ENCODE peak calls at places on chromosome 16, in eight cellular contexts. One of them, this sample, is unnamed.

GRCh38 chr16:29701214-29701555 is 22.2 kb downstream of the QPRT start:
- DNase-seq in lower leg skin: no peak
- DNase-seq in IMR-90: no peak
- DNase-seq in body of pancreas: no peak
- DNase-seq in K562: no peak
- DNase-seq in tibial nerve: no peak
- DNase-seq in heart left ventricle: no peak
- DNase-seq in NB4: no peak
- DNase-seq in this sample: no peak

GRCh38 chr16:17555176-17555575 is 84.4 kb upstream of the XYLT1 start:
- DNase-seq in lower leg skin: peak
- DNase-seq in IMR-90: peak
- DNase-seq in body of pancreas: no peak
- DNase-seq in K562: no peak
- DNase-seq in tibial nerve: no peak
- DNase-seq in heart left ventricle: no peak
- DNase-seq in NB4: no peak
- DNase-seq in this sample: no peak

GRCh38 chr16:30738984-30739951 is 9.0 kb upstream of the PHKG2 start:
- DNase-seq in lower leg skin: no peak
- DNase-seq in IMR-90: no peak
- DNase-seq in body of pancreas: no peak
- DNase-seq in K562: no peak
- DNase-seq in tibial nerve: no peak
- DNase-seq in heart left ventricle: no peak
- DNase-seq in NB4: no peak
- DNase-seq in this sample: no peak

GRCh38 chr16:3881499-3881995 is 1.0 kb upstream of the CREBBP start:
- DNase-seq in lower leg skin: no peak
- DNase-seq in IMR-90: no peak
- DNase-seq in body of pancreas: peak
- DNase-seq in K562: peak
- DNase-seq in tibial nerve: no peak
- DNase-seq in heart left ventricle: no peak
- DNase-seq in NB4: no peak
- DNase-seq in this sample: no peak

GRCh38 chr16:57734308-57734924 is 1.2 kb upstream of the KATNB1 start:
- DNase-seq in lower leg skin: no peak
- DNase-seq in IMR-90: no peak
- DNase-seq in body of pancreas: no peak
- DNase-seq in K562: no peak
- DNase-seq in tibial nerve: no peak
- DNase-seq in heart left ventricle: no peak
- DNase-seq in NB4: no peak
- DNase-seq in this sample: no peak

GRCh38 chr16:84607694-84608093 is 10.2 kb downstream of the COTL1 start:
- DNase-seq in lower leg skin: no peak
- DNase-seq in IMR-90: no peak
- DNase-seq in body of pancreas: no peak
- DNase-seq in K562: no peak
- DNase-seq in tibial nerve: no peak
- DNase-seq in heart left ventricle: no peak
- DNase-seq in NB4: peak
- DNase-seq in this sample: no peak

GRCh38 chr16:53282975-53283946 is 151.0 kb upstream of the RBL2 start:
- DNase-seq in lower leg skin: no peak
- DNase-seq in IMR-90: peak
- DNase-seq in body of pancreas: no peak
- DNase-seq in K562: no peak
- DNase-seq in tibial nerve: no peak
- DNase-seq in heart left ventricle: no peak
- DNase-seq in NB4: peak
- DNase-seq in this sample: peak

GRCh38 chr16:79182618-79183017 is 417.9 kb downstream of the MAF start:
- DNase-seq in lower leg skin: no peak
- DNase-seq in IMR-90: no peak
- DNase-seq in body of pancreas: no peak
- DNase-seq in K562: no peak
- DNase-seq in tibial nerve: no peak
- DNase-seq in heart left ventricle: no peak
- DNase-seq in NB4: no peak
- DNase-seq in this sample: no peak

GRCh38 chr16:27107185-27107592 is 40.5 kb downstream of the C16orf82 start:
- DNase-seq in lower leg skin: peak
- DNase-seq in IMR-90: no peak
- DNase-seq in body of pancreas: no peak
- DNase-seq in K562: peak
- DNase-seq in tibial nerve: no peak
- DNase-seq in heart left ventricle: no peak
- DNase-seq in NB4: peak
- DNase-seq in this sample: no peak

GRCh38 chr16:77585852-77586251 is 136.5 kb upstream of the NUDT7 start:
- DNase-seq in lower leg skin: no peak
- DNase-seq in IMR-90: peak
- DNase-seq in body of pancreas: no peak
- DNase-seq in K562: no peak
- DNase-seq in tibial nerve: no peak
- DNase-seq in heart left ventricle: no peak
- DNase-seq in NB4: no peak
- DNase-seq in this sample: peak

GRCh38 chr16:68084504-68085258 is 489 bp upstream of the NFATC3 start:
- DNase-seq in lower leg skin: peak
- DNase-seq in IMR-90: peak
- DNase-seq in body of pancreas: peak
- DNase-seq in K562: peak
- DNase-seq in tibial nerve: peak
- DNase-seq in heart left ventricle: peak
- DNase-seq in NB4: peak
- DNase-seq in this sample: no peak

DNA sequence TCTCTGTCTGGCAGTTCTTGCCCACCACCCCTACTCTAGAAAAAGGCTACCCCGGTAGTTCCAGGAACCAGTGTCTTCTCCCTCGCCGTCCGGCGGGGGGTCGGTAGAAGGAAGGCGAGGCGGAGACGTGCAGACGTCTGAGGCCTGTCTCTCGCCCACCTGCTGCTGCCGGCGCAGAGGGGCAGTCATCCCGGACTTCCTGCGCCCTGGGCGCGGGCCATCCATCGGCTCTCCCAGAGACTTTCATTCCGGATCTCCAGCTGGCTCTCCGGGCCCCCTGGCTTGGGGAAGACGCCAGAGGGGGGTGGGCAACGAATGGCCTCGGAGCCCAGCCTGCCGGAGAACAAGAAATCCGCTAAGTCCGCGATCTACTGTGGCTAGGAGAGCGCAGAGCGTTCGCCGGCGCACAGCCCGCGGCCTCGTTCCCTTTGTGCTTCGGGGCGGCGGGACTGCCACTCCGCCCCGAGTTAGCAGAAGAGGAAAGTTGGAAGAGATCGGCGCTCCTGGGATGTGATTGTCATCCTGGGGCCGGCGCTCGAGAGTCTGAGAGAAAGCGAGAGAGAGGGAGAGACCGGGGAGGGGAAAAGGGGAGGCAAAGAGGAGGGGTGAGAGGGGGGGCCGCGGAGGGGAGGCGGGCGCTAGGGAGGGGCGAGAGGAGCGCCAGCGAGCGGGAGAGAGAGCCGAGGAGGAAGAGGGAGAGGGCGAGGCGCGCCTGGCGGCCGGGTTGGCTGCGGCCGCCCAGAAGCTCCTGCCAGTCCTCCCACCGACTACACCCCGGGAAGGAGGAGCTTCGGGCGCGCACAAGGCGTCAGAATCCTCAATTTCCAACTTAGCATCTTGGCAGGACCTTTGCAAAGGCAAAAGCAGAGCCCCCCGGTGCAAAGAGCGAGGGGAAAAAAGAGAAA is at the start of gene IRX5:
- DNase-seq in lower leg skin: peak
- DNase-seq in IMR-90: peak
- DNase-seq in body of pancreas: peak
- DNase-seq in K562: peak
- DNase-seq in tibial nerve: peak
- DNase-seq in heart left ventricle: peak
- DNase-seq in NB4: peak
- DNase-seq in this sample: peak
- TF ChIP-seq POLR2A in lower leg skin: peak
- TF ChIP-seq POLR2A in IMR-90: no peak
- TF ChIP-seq POLR2A in body of pancreas: peak
- TF ChIP-seq POLR2A in K562: peak
- TF ChIP-seq POLR2A in tibial nerve: no peak
- TF ChIP-seq POLR2A in heart left ventricle: peak
- TF ChIP-seq POLR2A in NB4: peak
- TF ChIP-seq POLR2A in this sample: peak

GRCh38 chr16:88430524-88431446 is 22.3 kb upstream of the ZFPM1 start:
- DNase-seq in lower leg skin: no peak
- DNase-seq in IMR-90: no peak
- DNase-seq in body of pancreas: peak
- DNase-seq in K562: peak
- DNase-seq in tibial nerve: no peak
- DNase-seq in heart left ventricle: peak
- DNase-seq in NB4: peak
- DNase-seq in this sample: no peak
- TF ChIP-seq POLR2A in lower leg skin: no peak
- TF ChIP-seq POLR2A in IMR-90: no peak
- TF ChIP-seq POLR2A in body of pancreas: no peak
- TF ChIP-seq POLR2A in K562: no peak
- TF ChIP-seq POLR2A in tibial nerve: no peak
- TF ChIP-seq POLR2A in heart left ventricle: no peak
- TF ChIP-seq POLR2A in NB4: peak
- TF ChIP-seq POLR2A in this sample: no peak

DNA sequence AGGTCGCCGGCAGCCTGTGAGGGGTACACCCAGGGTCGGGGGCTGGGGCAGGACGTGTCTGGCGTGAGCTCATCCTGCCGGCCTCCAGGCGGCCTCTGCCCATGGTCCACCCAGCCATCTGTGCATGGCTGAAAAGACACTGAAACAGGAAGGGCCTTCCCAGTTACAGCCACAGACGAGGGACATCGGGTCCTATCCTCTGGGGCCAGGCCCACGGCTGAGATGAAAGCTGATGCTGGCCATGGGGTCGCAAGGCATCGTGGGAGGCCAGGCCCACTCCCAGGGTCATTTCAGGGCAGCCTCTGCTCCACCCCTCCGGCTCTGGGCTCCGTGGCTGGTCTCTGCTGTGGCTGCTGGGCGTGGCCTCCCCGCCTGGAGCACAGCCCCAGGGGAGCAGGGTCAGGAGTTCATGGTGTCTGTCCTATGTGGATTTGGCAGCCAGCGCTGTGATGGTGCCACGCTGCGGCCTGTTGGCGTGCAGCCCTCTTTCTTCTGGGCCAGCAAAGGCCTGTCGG is 16.6 kb upstream of the ATP6V0C start:
- DNase-seq in lower leg skin: no peak
- DNase-seq in IMR-90: no peak
- DNase-seq in body of pancreas: peak
- DNase-seq in K562: peak
- DNase-seq in tibial nerve: no peak
- DNase-seq in heart left ventricle: peak
- DNase-seq in NB4: no peak
- DNase-seq in this sample: no peak
- TF ChIP-seq POLR2A in lower leg skin: no peak
- TF ChIP-seq POLR2A in IMR-90: no peak
- TF ChIP-seq POLR2A in body of pancreas: no peak
- TF ChIP-seq POLR2A in K562: no peak
- TF ChIP-seq POLR2A in tibial nerve: no peak
- TF ChIP-seq POLR2A in heart left ventricle: no peak
- TF ChIP-seq POLR2A in NB4: no peak
- TF ChIP-seq POLR2A in this sample: no peak

DNA sequence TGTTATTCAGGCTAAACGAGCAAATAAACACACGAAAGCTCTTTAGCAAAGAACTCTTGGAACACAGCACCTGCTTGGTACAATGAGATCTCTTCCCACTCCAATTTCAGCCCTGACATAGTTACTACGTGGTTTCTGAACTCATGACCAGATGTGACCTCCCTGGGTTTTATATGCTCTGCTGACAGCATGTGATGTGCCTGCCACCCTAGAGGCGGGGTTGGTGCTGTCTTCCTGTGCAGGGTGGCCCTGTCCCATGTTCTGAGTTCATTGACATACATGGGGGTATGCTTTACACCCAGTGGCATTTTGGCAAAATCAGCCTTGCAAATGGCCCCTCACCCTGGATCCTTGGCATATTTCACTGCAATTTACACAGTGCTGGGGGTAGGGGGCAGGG is 475.3 kb upstream of the ZFHX3 start:
- DNase-seq in lower leg skin: no peak
- DNase-seq in IMR-90: no peak
- DNase-seq in body of pancreas: no peak
- DNase-seq in K562: no peak
- DNase-seq in tibial nerve: no peak
- DNase-seq in heart left ventricle: no peak
- DNase-seq in NB4: no peak
- DNase-seq in this sample: no peak
- TF ChIP-seq POLR2A in lower leg skin: no peak
- TF ChIP-seq POLR2A in IMR-90: no peak
- TF ChIP-seq POLR2A in body of pancreas: no peak
- TF ChIP-seq POLR2A in K562: no peak
- TF ChIP-seq POLR2A in tibial nerve: no peak
- TF ChIP-seq POLR2A in heart left ventricle: no peak
- TF ChIP-seq POLR2A in NB4: no peak
- TF ChIP-seq POLR2A in this sample: no peak

This sample was measured in H54.